ENCODE peak calls at places on chromosomes 11 and 22, in four cellular contexts. One of them, this sample, is unnamed.

GRCh38 chr11:45662096-45662664 is 3.2 kb downstream of the CHST1 start:
- DNase-seq in A549: no peak
- DNase-seq in stimulated activated CD4-positive, alpha-beta T cell treated with anti-CD3 and anti-CD28 coated beads, TNF-alpha, amount 100 ng/mL, for 4 hours: no peak
- DNase-seq in substantia nigra: no peak
- DNase-seq in this sample: no peak

GRCh38 chr11:29162490-29162889 is 854.3 kb downstream of the KCNA4 start:
- DNase-seq in substantia nigra: no peak
- DNase-seq in A549: no peak
- DNase-seq in stimulated activated CD4-positive, alpha-beta T cell treated with anti-CD3 and anti-CD28 coated beads, TNF-alpha, amount 100 ng/mL, for 4 hours: no peak
- DNase-seq in this sample: no peak

GRCh38 chr11:102716527-102716926 is 8.2 kb downstream of the MMP8 start:
- DNase-seq in A549: no peak
- DNase-seq in substantia nigra: no peak
- DNase-seq in stimulated activated CD4-positive, alpha-beta T cell treated with anti-CD3 and anti-CD28 coated beads, TNF-alpha, amount 100 ng/mL, for 4 hours: no peak
- DNase-seq in this sample: no peak

GRCh38 chr11:8016396-8016949 is 29.3 kb downstream of the EIF3F start:
- DNase-seq in stimulated activated CD4-positive, alpha-beta T cell treated with anti-CD3 and anti-CD28 coated beads, TNF-alpha, amount 100 ng/mL, for 4 hours: no peak
- DNase-seq in substantia nigra: no peak
- DNase-seq in A549: no peak
- DNase-seq in this sample: no peak

GRCh38 chr11:19220903-19221682 is 19.3 kb upstream of the CSRP3 start:
- DNase-seq in stimulated activated CD4-positive, alpha-beta T cell treated with anti-CD3 and anti-CD28 coated beads, TNF-alpha, amount 100 ng/mL, for 4 hours: no peak
- DNase-seq in A549: no peak
- DNase-seq in substantia nigra: no peak
- DNase-seq in this sample: no peak

GRCh38 chr11:86806903-86807302 is 6.6 kb downstream of the PRSS23 start:
- DNase-seq in stimulated activated CD4-positive, alpha-beta T cell treated with anti-CD3 and anti-CD28 coated beads, TNF-alpha, amount 100 ng/mL, for 4 hours: no peak
- DNase-seq in substantia nigra: no peak
- DNase-seq in A549: no peak
- DNase-seq in this sample: no peak

GRCh38 chr22:24325105-24325757 is 54.6 kb downstream of the SPECC1L start:
- DNase-seq in substantia nigra: no peak
- DNase-seq in A549: peak
- DNase-seq in stimulated activated CD4-positive, alpha-beta T cell treated with anti-CD3 and anti-CD28 coated beads, TNF-alpha, amount 100 ng/mL, for 4 hours: no peak
- DNase-seq in this sample: no peak

GRCh38 chr22:47571616-47572015 is 809.2 kb downstream of the TBC1D22A start:
- DNase-seq in substantia nigra: no peak
- DNase-seq in A549: no peak
- DNase-seq in stimulated activated CD4-positive, alpha-beta T cell treated with anti-CD3 and anti-CD28 coated beads, TNF-alpha, amount 100 ng/mL, for 4 hours: no peak
- DNase-seq in this sample: no peak

GRCh38 chr22:32746715-32747114 is 54.8 kb upstream of the TIMP3 start:
- DNase-seq in A549: no peak
- DNase-seq in substantia nigra: no peak
- DNase-seq in stimulated activated CD4-positive, alpha-beta T cell treated with anti-CD3 and anti-CD28 coated beads, TNF-alpha, amount 100 ng/mL, for 4 hours: no peak
- DNase-seq in this sample: no peak

GRCh38 chr22:37128555-37129281 is 19.2 kb upstream of the TMPRSS6 start:
- DNase-seq in stimulated activated CD4-positive, alpha-beta T cell treated with anti-CD3 and anti-CD28 coated beads, TNF-alpha, amount 100 ng/mL, for 4 hours: no peak
- DNase-seq in A549: no peak
- DNase-seq in substantia nigra: no peak
- DNase-seq in this sample: no peak

GRCh38 chr11:6201486-6201885 is 2.5 kb downstream of the OR52W1 start:
- DNase-seq in substantia nigra: no peak
- DNase-seq in stimulated activated CD4-positive, alpha-beta T cell treated with anti-CD3 and anti-CD28 coated beads, TNF-alpha, amount 100 ng/mL, for 4 hours: no peak
- DNase-seq in A549: no peak
- DNase-seq in this sample: no peak

GRCh38 chr11:92882828-92883611 is 86.4 kb upstream of the MTNR1B start:
- DNase-seq in stimulated activated CD4-positive, alpha-beta T cell treated with anti-CD3 and anti-CD28 coated beads, TNF-alpha, amount 100 ng/mL, for 4 hours: no peak
- DNase-seq in substantia nigra: no peak
- DNase-seq in A549: no peak
- DNase-seq in this sample: no peak

GRCh38 chr11:115505165-115505564 is 950 bp upstream of the CADM1 start:
- DNase-seq in substantia nigra: no peak
- DNase-seq in A549: peak
- DNase-seq in stimulated activated CD4-positive, alpha-beta T cell treated with anti-CD3 and anti-CD28 coated beads, TNF-alpha, amount 100 ng/mL, for 4 hours: no peak
- DNase-seq in this sample: no peak

GRCh38 chr11:31827458-31828206 is 16.5 kb upstream of the PAX6 start:
- DNase-seq in substantia nigra: no peak
- DNase-seq in stimulated activated CD4-positive, alpha-beta T cell treated with anti-CD3 and anti-CD28 coated beads, TNF-alpha, amount 100 ng/mL, for 4 hours: no peak
- DNase-seq in A549: no peak
- DNase-seq in this sample: no peak

GRCh38 chr22:35651085-35651484 is 2.8 kb downstream of the APOL6 start:
- DNase-seq in stimulated activated CD4-positive, alpha-beta T cell treated with anti-CD3 and anti-CD28 coated beads, TNF-alpha, amount 100 ng/mL, for 4 hours: no peak
- DNase-seq in substantia nigra: no peak
- DNase-seq in A549: no peak
- DNase-seq in this sample: no peak

GRCh38 chr11:63448646-63449045 is 42.3 kb downstream of the PLAAT5 start:
- DNase-seq in substantia nigra: no peak
- DNase-seq in stimulated activated CD4-positive, alpha-beta T cell treated with anti-CD3 and anti-CD28 coated beads, TNF-alpha, amount 100 ng/mL, for 4 hours: no peak
- DNase-seq in A549: no peak
- DNase-seq in this sample: no peak

GRCh38 chr22:44995282-44995597 is 14.6 kb downstream of the PHF21B start:
- DNase-seq in stimulated activated CD4-positive, alpha-beta T cell treated with anti-CD3 and anti-CD28 coated beads, TNF-alpha, amount 100 ng/mL, for 4 hours: no peak
- DNase-seq in substantia nigra: no peak
- DNase-seq in A549: no peak
- DNase-seq in this sample: no peak

GRCh38 chr11:117686711-117687110 is 110.3 kb downstream of the DSCAML1 start:
- DNase-seq in A549: no peak
- DNase-seq in substantia nigra: no peak
- DNase-seq in stimulated activated CD4-positive, alpha-beta T cell treated with anti-CD3 and anti-CD28 coated beads, TNF-alpha, amount 100 ng/mL, for 4 hours: no peak
- DNase-seq in this sample: no peak

GRCh38 chr22:27879923-27880322 is 39.1 kb downstream of the PITPNB start:
- DNase-seq in stimulated activated CD4-positive, alpha-beta T cell treated with anti-CD3 and anti-CD28 coated beads, TNF-alpha, amount 100 ng/mL, for 4 hours: no peak
- DNase-seq in substantia nigra: no peak
- DNase-seq in A549: peak
- DNase-seq in this sample: no peak

GRCh38 chr11:130699561-130699960 is 216.7 kb downstream of the SNX19 start:
- DNase-seq in substantia nigra: no peak
- DNase-seq in stimulated activated CD4-positive, alpha-beta T cell treated with anti-CD3 and anti-CD28 coated beads, TNF-alpha, amount 100 ng/mL, for 4 hours: no peak
- DNase-seq in A549: no peak
- DNase-seq in this sample: no peak

GRCh38 chr11:91773090-91773489 is 451.5 kb upstream of the FAT3 start:
- DNase-seq in A549: no peak
- DNase-seq in stimulated activated CD4-positive, alpha-beta T cell treated with anti-CD3 and anti-CD28 coated beads, TNF-alpha, amount 100 ng/mL, for 4 hours: no peak
- DNase-seq in substantia nigra: no peak
- DNase-seq in this sample: no peak

GRCh38 chr11:70233962-70234361 is 30.9 kb downstream of the FADD start:
- DNase-seq in stimulated activated CD4-positive, alpha-beta T cell treated with anti-CD3 and anti-CD28 coated beads, TNF-alpha, amount 100 ng/mL, for 4 hours: no peak
- DNase-seq in substantia nigra: no peak
- DNase-seq in A549: no peak
- DNase-seq in this sample: no peak

GRCh38 chr11:111795333-111795985 is 29.3 kb upstream of the PPP2R1B start:
- DNase-seq in A549: no peak
- DNase-seq in substantia nigra: no peak
- DNase-seq in stimulated activated CD4-positive, alpha-beta T cell treated with anti-CD3 and anti-CD28 coated beads, TNF-alpha, amount 100 ng/mL, for 4 hours: no peak
- DNase-seq in this sample: no peak

GRCh38 chr11:83956119-83956697 is 670.0 kb upstream of the CCDC90B start:
- DNase-seq in substantia nigra: no peak
- DNase-seq in stimulated activated CD4-positive, alpha-beta T cell treated with anti-CD3 and anti-CD28 coated beads, TNF-alpha, amount 100 ng/mL, for 4 hours: no peak
- DNase-seq in A549: no peak
- DNase-seq in this sample: no peak

GRCh38 chr11:126175261-126175885 is 36.1 kb downstream of the RPUSD4 start:
- DNase-seq in stimulated activated CD4-positive, alpha-beta T cell treated with anti-CD3 and anti-CD28 coated beads, TNF-alpha, amount 100 ng/mL, for 4 hours: no peak
- DNase-seq in substantia nigra: no peak
- DNase-seq in A549: no peak
- DNase-seq in this sample: no peak

GRCh38 chr11:113817162-113817561 is 37.6 kb downstream of the CLDN25 start:
- DNase-seq in A549: no peak
- DNase-seq in substantia nigra: no peak
- DNase-seq in stimulated activated CD4-positive, alpha-beta T cell treated with anti-CD3 and anti-CD28 coated beads, TNF-alpha, amount 100 ng/mL, for 4 hours: no peak
- DNase-seq in this sample: no peak

GRCh38 chr22:46537946-46538815 is 761 bp upstream of the CELSR1 start:
- DNase-seq in substantia nigra: no peak
- DNase-seq in A549: peak
- DNase-seq in stimulated activated CD4-positive, alpha-beta T cell treated with anti-CD3 and anti-CD28 coated beads, TNF-alpha, amount 100 ng/mL, for 4 hours: no peak
- DNase-seq in this sample: no peak

GRCh38 chr11:92111291-92111690 is 113.3 kb upstream of the FAT3 start:
- DNase-seq in substantia nigra: no peak
- DNase-seq in A549: no peak
- DNase-seq in stimulated activated CD4-positive, alpha-beta T cell treated with anti-CD3 and anti-CD28 coated beads, TNF-alpha, amount 100 ng/mL, for 4 hours: no peak
- DNase-seq in this sample: no peak

GRCh38 chr22:25452116-25452700 is 112.3 kb upstream of the GRK3 start:
- DNase-seq in stimulated activated CD4-positive, alpha-beta T cell treated with anti-CD3 and anti-CD28 coated beads, TNF-alpha, amount 100 ng/mL, for 4 hours: no peak
- DNase-seq in A549: no peak
- DNase-seq in substantia nigra: no peak
- DNase-seq in this sample: no peak